ENCODE peak calls at places on chromosomes 6 and 20, in five cellular contexts. D is GM13976; B is AG04450; O is activated T-helper 1 cell treated with anti-CD3 and anti-CD28 coated beads, Interleukin-12 subunit alpha, Interleukin-12 subunit beta, Interleukin-2, Interleukin-4 antibody, amounts not matched to agents 30 ng/mL and 10 ng/mL and 1 ng/mL, durations not matched to agents 14 hours and 24 hours and 36 hours; I is NCI-H1417. E is an unnamed sample.

GRCh38 chr6:7267071-7267470 is 45.9 kb downstream of the SSR1 start:
- DNase-seq in D (peak), B (no peak), O (no peak), I (no peak), E (no peak)

GRCh38 chr6:39059496-39060310 is 11.1 kb downstream of the GLP1R start:
- DNase-seq in D (no peak), B (no peak), O (no peak), I (peak), E (peak)

GRCh38 chr20:40279390-40279789 is 409.6 kb downstream of the MAFB start:
- DNase-seq in D (no peak), B (peak), O (no peak), I (peak), E (no peak)

GRCh38 chr20:10504893-10505292 is 69.8 kb downstream of the SLX4IP start:
- DNase-seq in D (no peak), B (no peak), O (no peak), I (no peak), E (no peak)

GRCh38 chr6:49269190-49269589 is 193.9 kb downstream of the MMUT start:
- DNase-seq in D (no peak), B (no peak), O (no peak), I (no peak), E (no peak)

GRCh38 chr6:39367661-39368060 is 45.2 kb upstream of the KCNK16 start:
- DNase-seq in D (no peak), B (no peak), O (no peak), I (no peak), E (no peak)

GRCh38 chr6:137846772-137847313 is 20.2 kb upstream of the TNFAIP3 start:
- DNase-seq in D (peak), B (no peak), O (no peak), I (no peak), E (no peak)

GRCh38 chr6:105459884-105460283 is 57.0 kb upstream of the PREP start:
- DNase-seq in D (no peak), B (no peak), O (no peak), I (no peak), E (no peak)

GRCh38 chr6:129490551-129491245 is 219.3 kb downstream of the ARHGAP18 start:
- DNase-seq in D (peak), B (peak), O (peak), I (no peak), E (no peak)

GRCh38 chr6:6737666-6738065 is 149.1 kb downstream of the LY86 start:
- DNase-seq in D (no peak), B (no peak), O (no peak), I (no peak), E (no peak)

GRCh38 chr20:571754-572331 is 28.3 kb upstream of the CSNK2A1 start:
- DNase-seq in D (no peak), B (no peak), O (no peak), I (no peak), E (no peak)

GRCh38 chr6:26064619-26065257 is 22.5 kb upstream of the HFE start:
- DNase-seq in D (peak), B (peak), O (no peak), I (peak), E (peak)

GRCh38 chr20:45459606-45460005 is 9.9 kb upstream of the WFDC2 start:
- DNase-seq in D (no peak), B (no peak), O (no peak), I (no peak), E (no peak)

GRCh38 chr6:68364276-68364785 is 270.8 kb upstream of the ADGRB3 start:
- DNase-seq in D (no peak), B (no peak), O (no peak), I (no peak), E (no peak)

GRCh38 chr6:107657755-107658461 is 166.2 kb downstream of the SCML4 start:
- DNase-seq in D (peak), B (peak), O (peak), I (peak), E (peak)

GRCh38 chr6:68025764-68026163 is 609.3 kb upstream of the ADGRB3 start:
- DNase-seq in D (no peak), B (no peak), O (no peak), I (no peak), E (no peak)

GRCh38 chr6:33925210-33925609 is 121.4 kb upstream of the MLN start:
- DNase-seq in D (no peak), B (no peak), O (no peak), I (peak), E (no peak)

GRCh38 chr6:41892921-41893564 is 2.1 kb downstream of the USP49 start:
- DNase-seq in D (no peak), B (no peak), O (no peak), I (peak), E (no peak)

GRCh38 chr6:157731221-157731620 is 91.8 kb upstream of the SNX9 start:
- DNase-seq in D (no peak), B (no peak), O (no peak), I (no peak), E (no peak)

GRCh38 chr20:36506253-36506652 is 35.1 kb upstream of the MYL9 start:
- DNase-seq in D (no peak), B (no peak), O (no peak), I (peak), E (no peak)

GRCh38 chr6:146598785-146599405 is at the start of gene ADGB:
- DNase-seq in D (no peak), B (peak), O (no peak), I (peak), E (peak)

GRCh38 chr6:87066449-87067288 is 28.2 kb downstream of the CGA start:
- DNase-seq in D (peak), B (peak), O (no peak), I (peak), E (peak)

GRCh38 chr6:108113557-108114519 is 39.3 kb upstream of the OSTM1 start:
- DNase-seq in D (peak), B (peak), O (no peak), I (peak), E (peak)